ENCODE peak calls at places on chromosomes 7 and 10, in four cellular contexts. One of them, this sample, is unnamed.

GRCh38 chr7:51666751-51667150 is 350.1 kb upstream of the COBL start:
- DNase-seq in GM12891: no peak
- DNase-seq in H1: no peak
- DNase-seq in HepG2: no peak
- DNase-seq in this sample: no peak

GRCh38 chr7:8249121-8249520 is 12.8 kb downstream of the ICA1 start:
- DNase-seq in GM12891: no peak
- DNase-seq in H1: no peak
- DNase-seq in HepG2: no peak
- DNase-seq in this sample: no peak

GRCh38 chr10:69901623-69902505 is 100.2 kb downstream of the COL13A1 start:
- DNase-seq in GM12891: peak; percentile 49
- DNase-seq in H1: peak; percentile 71
- DNase-seq in HepG2: peak; percentile 50
- DNase-seq in this sample: peak; percentile 49

GRCh38 chr10:73935895-73936294 is 25.0 kb downstream of the PLAU start:
- DNase-seq in GM12891: no peak
- DNase-seq in H1: no peak
- DNase-seq in HepG2: no peak
- DNase-seq in this sample: no peak

GRCh38 chr7:27680610-27681009 is 17.9 kb upstream of the HIBADH start:
- DNase-seq in GM12891: no peak
- DNase-seq in H1: no peak
- DNase-seq in HepG2: no peak
- DNase-seq in this sample: no peak

GRCh38 chr10:51918451-51918850 is 219.1 kb upstream of the CSTF2T start:
- DNase-seq in GM12891: no peak
- DNase-seq in H1: no peak
- DNase-seq in HepG2: no peak
- DNase-seq in this sample: no peak

GRCh38 chr10:69317175-69318086 is 39.1 kb downstream of the HK1 start:
- DNase-seq in GM12891: peak; percentile 59
- DNase-seq in H1: no peak
- DNase-seq in HepG2: no peak
- DNase-seq in this sample: peak; percentile 56

GRCh38 chr10:61188691-61189090 is 244.7 kb upstream of the RHOBTB1 start:
- DNase-seq in GM12891: no peak
- DNase-seq in H1: no peak
- DNase-seq in HepG2: no peak
- DNase-seq in this sample: no peak

GRCh38 chr10:52491246-52492000 is 177.3 kb downstream of the DKK1 start:
- DNase-seq in GM12891: no peak
- DNase-seq in H1: no peak
- DNase-seq in HepG2: no peak
- DNase-seq in this sample: no peak

GRCh38 chr10:70466951-70467350 is 11.6 kb upstream of the PALD1 start:
- DNase-seq in GM12891: no peak
- DNase-seq in H1: no peak
- DNase-seq in HepG2: no peak
- DNase-seq in this sample: no peak

GRCh38 chr10:99358101-99358500 is 28.9 kb downstream of the CNNM1 start:
- DNase-seq in GM12891: no peak
- DNase-seq in H1: no peak
- DNase-seq in HepG2: peak; percentile 71
- DNase-seq in this sample: no peak

GRCh38 chr10:124478517-124478916 is 16.9 kb downstream of the LHPP start:
- DNase-seq in GM12891: no peak
- DNase-seq in H1: no peak
- DNase-seq in HepG2: no peak
- DNase-seq in this sample: no peak

GRCh38 chr10:10891437-10891836 is 126.2 kb upstream of the CELF2 start:
- DNase-seq in GM12891: no peak
- DNase-seq in H1: no peak
- DNase-seq in HepG2: no peak
- DNase-seq in this sample: no peak

GRCh38 chr10:32161586-32161985 is 105.4 kb upstream of the KIF5B start:
- DNase-seq in GM12891: no peak
- DNase-seq in H1: no peak
- DNase-seq in HepG2: no peak
- DNase-seq in this sample: no peak

GRCh38 chr7:136618788-136619187 is 249.7 kb upstream of the CHRM2 start:
- DNase-seq in GM12891: no peak
- DNase-seq in H1: no peak
- DNase-seq in HepG2: no peak
- DNase-seq in this sample: no peak

GRCh38 chr10:85433248-85433647 is 933.3 kb downstream of the GRID1 start:
- DNase-seq in GM12891: no peak
- DNase-seq in H1: no peak
- DNase-seq in HepG2: no peak
- DNase-seq in this sample: no peak

GRCh38 chr7:1691601-1692499 is 21.8 kb downstream of the ELFN1 start:
- DNase-seq in GM12891: no peak
- DNase-seq in H1: peak; percentile 45
- DNase-seq in HepG2: no peak
- DNase-seq in this sample: no peak
- TF ChIP-seq TAF1 in GM12891: no peak
- TF ChIP-seq TAF1 in H1: no peak
- TF ChIP-seq TAF1 in HepG2: no peak
- TF ChIP-seq TAF1 in this sample: no peak

GRCh38 chr7:11539853-11540252 is 292.1 kb downstream of the THSD7A start:
- DNase-seq in GM12891: no peak
- DNase-seq in H1: no peak
- DNase-seq in HepG2: no peak
- DNase-seq in this sample: no peak
- TF ChIP-seq TAF1 in GM12891: no peak
- TF ChIP-seq TAF1 in H1: no peak
- TF ChIP-seq TAF1 in HepG2: no peak
- TF ChIP-seq TAF1 in this sample: no peak

GRCh38 chr7:30922596-30922995 is 10.9 kb downstream of the AQP1 start:
- DNase-seq in GM12891: no peak
- DNase-seq in H1: no peak
- DNase-seq in HepG2: no peak
- DNase-seq in this sample: peak; percentile 10

GRCh38 chr7:30924624-30925023 is 13.0 kb downstream of the AQP1 start:
- DNase-seq in GM12891: peak; percentile 1
- DNase-seq in H1: peak; percentile 13
- DNase-seq in HepG2: no peak
- DNase-seq in this sample: peak; percentile 2

GRCh38 chr7:30921951-30922401 is 10.3 kb downstream of the AQP1 start:
- DNase-seq in GM12891: no peak
- DNase-seq in H1: peak; percentile 41
- DNase-seq in HepG2: no peak
- DNase-seq in this sample: peak; percentile 3

GRCh38 chr7:30923774-30924413 is 12.2 kb downstream of the AQP1 start:
- DNase-seq in GM12891: peak; percentile 5
- DNase-seq in H1: peak; percentile 30
- DNase-seq in HepG2: no peak
- DNase-seq in this sample: peak; percentile 10

GRCh38 chr7:30923009-30923773 is 11.5 kb downstream of the AQP1 start:
- DNase-seq in GM12891: no peak
- DNase-seq in H1: peak; percentile 36
- DNase-seq in HepG2: no peak
- DNase-seq in this sample: peak; percentile 2
- TF ChIP-seq TAF1 in GM12891: no peak
- TF ChIP-seq TAF1 in H1: no peak
- TF ChIP-seq TAF1 in HepG2: no peak
- TF ChIP-seq TAF1 in this sample: no peak

GRCh38 chr10:21292763-21293517 is 232.5 kb downstream of the SKIDA1 start:
- DNase-seq in GM12891: no peak
- DNase-seq in H1: peak; percentile 58
- DNase-seq in HepG2: peak; percentile 84
- DNase-seq in this sample: no peak
- TF ChIP-seq TAF1 in GM12891: no peak
- TF ChIP-seq TAF1 in H1: peak; percentile 67
- TF ChIP-seq TAF1 in HepG2: no peak
- TF ChIP-seq TAF1 in this sample: no peak

GRCh38 chr7:101728128-101728527 is 89.3 kb upstream of the CUX1 start:
- DNase-seq in GM12891: no peak
- DNase-seq in H1: no peak
- DNase-seq in HepG2: no peak
- DNase-seq in this sample: no peak

GRCh38 chr7:101725911-101726310 is 91.5 kb upstream of the CUX1 start:
- DNase-seq in GM12891: no peak
- DNase-seq in H1: no peak
- DNase-seq in HepG2: no peak
- DNase-seq in this sample: no peak

GRCh38 chr7:101727184-101727583 is 90.2 kb upstream of the CUX1 start:
- DNase-seq in GM12891: no peak
- DNase-seq in H1: no peak
- DNase-seq in HepG2: no peak
- DNase-seq in this sample: no peak

GRCh38 chr7:101731502-101732084 is 85.8 kb upstream of the CUX1 start:
- DNase-seq in GM12891: no peak
- DNase-seq in H1: no peak
- DNase-seq in HepG2: no peak
- DNase-seq in this sample: no peak

GRCh38 chr7:101728888-101729883 is 88.2 kb upstream of the CUX1 start:
- DNase-seq in GM12891: no peak
- DNase-seq in H1: no peak
- DNase-seq in HepG2: peak; percentile 80
- DNase-seq in this sample: no peak
- TF ChIP-seq TAF1 in GM12891: no peak
- TF ChIP-seq TAF1 in H1: no peak
- TF ChIP-seq TAF1 in HepG2: no peak
- TF ChIP-seq TAF1 in this sample: no peak

GRCh38 chr10:3137958-3138726 is 34.4 kb downstream of the PITRM1 start:
- DNase-seq in GM12891: no peak
- DNase-seq in H1: no peak
- DNase-seq in HepG2: no peak
- DNase-seq in this sample: no peak

GRCh38 chr10:3142146-3142875 is 30.3 kb downstream of the PITRM1 start:
- DNase-seq in GM12891: no peak
- DNase-seq in H1: no peak
- DNase-seq in HepG2: no peak
- DNase-seq in this sample: no peak

GRCh38 chr10:3141361-3142005 is 31.1 kb downstream of the PITRM1 start:
- DNase-seq in GM12891: no peak
- DNase-seq in H1: no peak
- DNase-seq in HepG2: no peak
- DNase-seq in this sample: no peak

GRCh38 chr10:3139135-3139910 is 33.3 kb downstream of the PITRM1 start:
- DNase-seq in GM12891: no peak
- DNase-seq in H1: no peak
- DNase-seq in HepG2: peak; percentile 6
- DNase-seq in this sample: no peak

DNA sequence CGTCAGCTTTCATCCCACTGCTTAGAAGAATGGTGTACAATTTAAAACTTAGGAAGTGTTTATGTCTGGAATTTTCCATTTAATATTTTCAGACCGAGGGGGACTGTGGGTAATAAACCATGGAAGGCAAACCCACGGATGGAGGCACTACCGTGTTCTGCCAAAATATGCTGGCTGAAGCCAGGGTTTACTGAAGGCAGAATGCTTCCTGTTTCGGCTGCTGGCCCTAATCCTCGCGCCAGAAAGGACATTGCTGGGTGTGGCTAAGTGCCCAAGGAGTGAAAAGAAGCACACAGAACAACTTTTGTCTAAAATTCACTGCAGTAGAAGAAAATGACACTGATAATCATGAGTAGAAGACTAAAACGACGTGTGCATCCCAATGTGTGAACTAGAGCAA is 32.3 kb downstream of the PITRM1 start:
- DNase-seq in GM12891: no peak
- DNase-seq in H1: no peak
- DNase-seq in HepG2: no peak
- DNase-seq in this sample: no peak
- TF ChIP-seq TAF1 in GM12891: no peak
- TF ChIP-seq TAF1 in H1: no peak
- TF ChIP-seq TAF1 in HepG2: no peak
- TF ChIP-seq TAF1 in this sample: no peak

DNA sequence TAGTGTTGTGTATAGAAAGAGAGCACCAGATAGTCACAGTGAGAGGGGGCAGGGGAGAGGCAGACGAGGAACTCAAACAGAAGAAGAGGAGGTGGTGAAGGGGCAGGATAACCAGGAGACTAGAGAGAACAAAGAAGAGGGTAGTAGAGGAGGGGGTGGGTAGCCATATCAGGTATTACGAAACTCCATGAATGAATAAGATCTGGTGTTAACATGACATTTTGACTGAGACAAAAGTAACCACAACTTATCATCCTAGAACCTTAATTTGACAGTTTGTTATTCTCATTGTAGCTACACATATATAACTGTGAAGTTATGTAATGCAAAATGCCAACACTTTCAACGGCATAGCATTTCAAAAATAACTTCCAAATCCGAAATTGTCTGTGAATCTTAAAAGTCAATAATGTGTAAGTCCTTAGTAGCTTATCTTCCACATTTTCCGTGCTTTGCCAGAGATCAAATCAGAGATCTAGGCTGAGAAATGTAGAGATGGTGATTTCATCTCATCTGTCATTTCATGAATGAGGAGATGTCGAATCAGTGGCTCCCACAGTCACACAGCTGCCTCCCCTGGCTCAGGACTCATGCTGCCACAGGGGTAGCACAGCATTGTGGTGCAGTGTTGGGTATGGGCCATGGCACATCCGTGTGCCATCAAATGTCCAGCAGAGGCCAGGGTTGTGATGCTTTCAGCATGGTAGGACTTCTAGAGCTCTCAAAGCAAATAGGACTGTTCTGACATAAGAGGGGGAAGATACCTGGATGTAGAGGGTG is 202.1 kb downstream of the HECW1 start:
- DNase-seq in GM12891: peak; percentile 25
- DNase-seq in H1: no peak
- DNase-seq in HepG2: no peak
- DNase-seq in this sample: no peak
- TF ChIP-seq TAF1 in GM12891: no peak
- TF ChIP-seq TAF1 in H1: no peak
- TF ChIP-seq TAF1 in HepG2: no peak
- TF ChIP-seq TAF1 in this sample: no peak

This sample was measured in GM12892.